ENCODE peak calls at places on chromosomes 1 and 21, in ten cellular contexts. C, Q, K, R, A, J, P, M, T and N are unnamed samples.

GRCh38 chr1:59730302-59730701 is 84.4 kb upstream of the HOOK1 start:
- DNase-seq in C (no peak), Q (no peak), K (no peak), R (no peak), A (peak; percentile 91), J (no peak), P (peak; percentile 91), M (no peak), T (no peak), N (no peak)

GRCh38 chr1:73180661-73181540 is 898.6 kb upstream of the NEGR1 start:
- DNase-seq in C (no peak), Q (no peak), K (no peak), R (no peak), A (no peak), J (no peak), P (no peak), M (no peak), T (no peak), N (no peak)

GRCh38 chr1:109383850-109384249 is 13.9 kb downstream of the SORT1 start:
- DNase-seq in C (peak; percentile 49), Q (no peak), K (no peak), R (no peak), A (peak; percentile 45), J (no peak), P (no peak), M (no peak), T (no peak), N (no peak)

GRCh38 chr1:183832472-183832871 is 27.6 kb downstream of the RGL1 start:
- DNase-seq in C (no peak), Q (no peak), K (no peak), R (no peak), A (no peak), J (no peak), P (no peak), M (no peak), T (no peak), N (no peak)

GRCh38 chr1:215132156-215132555 is 49.6 kb downstream of the KCNK2 start:
- DNase-seq in C (no peak), Q (no peak), K (no peak), R (no peak), A (peak; percentile 66), J (no peak), P (peak; percentile 20), M (no peak), T (no peak), N (no peak)

GRCh38 chr1:75492011-75492410 is 118.9 kb downstream of the SLC44A5 start:
- DNase-seq in C (no peak), Q (no peak), K (no peak), R (no peak), A (no peak), J (no peak), P (no peak), M (no peak), T (no peak), N (no peak)

GRCh38 chr1:87279966-87280535 is 48.6 kb upstream of the LMO4 start:
- DNase-seq in C (no peak), Q (no peak), K (no peak), R (no peak), A (peak; percentile 43), J (peak; percentile 9), P (peak; percentile 23), M (no peak), T (no peak), N (peak; percentile 5)

GRCh38 chr1:112304612-112305011 is 91.4 kb upstream of the CTTNBP2NL start:
- DNase-seq in C (no peak), Q (no peak), K (no peak), R (no peak), A (no peak), J (no peak), P (no peak), M (no peak), T (no peak), N (no peak)

GRCh38 chr1:223519116-223519515 is 125.9 kb downstream of the CCDC185 start:
- DNase-seq in C (no peak), Q (no peak), K (no peak), R (no peak), A (peak; percentile 5), J (no peak), P (no peak), M (no peak), T (no peak), N (no peak)

GRCh38 chr21:29148535-29148934 is 18.1 kb downstream of the MAP3K7CL start:
- DNase-seq in C (no peak), Q (no peak), K (no peak), R (peak; percentile 52), A (peak; percentile 83), J (no peak), P (peak; percentile 55), M (no peak), T (peak; percentile 59), N (no peak)

GRCh38 chr1:103457856-103458255 is 67.6 kb upstream of the RNPC3 start:
- DNase-seq in C (no peak), Q (no peak), K (no peak), R (no peak), A (no peak), J (no peak), P (no peak), M (no peak), T (no peak), N (no peak)

GRCh38 chr1:15737324-15738319 is 1.6 kb downstream of the SLC25A34 start:
- DNase-seq in C (no peak), Q (no peak), K (no peak), R (no peak), A (no peak), J (no peak), P (no peak), M (no peak), T (no peak), N (no peak)

GRCh38 chr1:59446257-59446901 is 149.5 kb downstream of the FGGY start:
- DNase-seq in C (no peak), Q (no peak), K (no peak), R (no peak), A (peak; percentile 97), J (no peak), P (peak; percentile 77), M (no peak), T (no peak), N (no peak)

GRCh38 chr1:201509601-201510374 is 2.9 kb upstream of the CSRP1 start:
- DNase-seq in C (no peak), Q (no peak), K (no peak), R (no peak), A (no peak), J (no peak), P (no peak), M (no peak), T (no peak), N (no peak)

GRCh38 chr1:60066001-60066400 is 7.6 kb downstream of the C1orf87 start:
- DNase-seq in C (no peak), Q (no peak), K (no peak), R (no peak), A (peak; percentile 89), J (no peak), P (peak; percentile 70), M (no peak), T (no peak), N (no peak)

GRCh38 chr1:43147625-43148319 is 24.3 kb downstream of the EBNA1BP2 start:
- DNase-seq in C (peak; percentile 84), Q (peak; percentile 79), K (no peak), R (peak; percentile 44), A (peak; percentile 40), J (peak; percentile 71), P (peak; percentile 63), M (peak; percentile 37), T (peak; percentile 58), N (no peak)

GRCh38 chr21:26965567-26966359 is 1.1 kb downstream of the ADAMTS5 start:
- DNase-seq in C (no peak), Q (peak; percentile 48), K (no peak), R (no peak), A (peak; percentile 46), J (peak; percentile 91), P (no peak), M (no peak), T (no peak), N (no peak)

GRCh38 chr1:27405074-27405473 is 12.7 kb downstream of the GPR3 start:
- DNase-seq in C (no peak), Q (no peak), K (no peak), R (no peak), A (peak; percentile 56), J (no peak), P (peak; percentile 57), M (no peak), T (no peak), N (no peak)

GRCh38 chr1:222240536-222241181 is 307.2 kb downstream of the HHIPL2 start:
- DNase-seq in C (no peak), Q (no peak), K (no peak), R (no peak), A (peak; percentile 53), J (peak; percentile 59), P (peak; percentile 40), M (no peak), T (no peak), N (no peak)

GRCh38 chr1:66315675-66316074 is 218.3 kb upstream of the SGIP1 start:
- DNase-seq in C (no peak), Q (no peak), K (no peak), R (no peak), A (peak; percentile 9), J (no peak), P (peak; percentile 51), M (no peak), T (no peak), N (no peak)

GRCh38 chr1:25528881-25529517 is 14.4 kb upstream of the LDLRAP1 start:
- DNase-seq in C (no peak), Q (no peak), K (no peak), R (no peak), A (no peak), J (no peak), P (no peak), M (no peak), T (no peak), N (no peak)

GRCh38 chr1:212512731-212513559 is 80.2 kb downstream of the NENF start:
- DNase-seq in C (no peak), Q (no peak), K (no peak), R (no peak), A (peak; percentile 8), J (no peak), P (no peak), M (no peak), T (no peak), N (no peak)

GRCh38 chr1:233477359-233477758 is 136.5 kb upstream of the KCNK1 start:
- DNase-seq in C (no peak), Q (no peak), K (no peak), R (no peak), A (peak; percentile 1), J (peak; percentile 14), P (no peak), M (no peak), T (no peak), N (no peak)

GRCh38 chr1:208243522-208243850 is 698 bp downstream of the PLXNA2 start:
- DNase-seq in C (no peak), Q (peak; percentile 38), K (no peak), R (no peak), A (no peak), J (peak; percentile 29), P (no peak), M (peak; percentile 15), T (no peak), N (no peak)

GRCh38 chr1:163170975-163171676 is 31.6 kb downstream of the RGS5 start:
- DNase-seq in C (no peak), Q (peak; percentile 52), K (no peak), R (no peak), A (peak; percentile 75), J (peak; percentile 14), P (peak; percentile 66), M (no peak), T (no peak), N (no peak)

GRCh38 chr1:32761253-32761877 is 55.8 kb downstream of the YARS1 start:
- DNase-seq in C (no peak), Q (no peak), K (no peak), R (no peak), A (peak; percentile 73), J (peak; percentile 24), P (peak; percentile 93), M (peak; percentile 24), T (no peak), N (no peak)

GRCh38 chr1:229007167-229007566 is 263.7 kb upstream of the RAB4A start:
- DNase-seq in C (no peak), Q (no peak), K (no peak), R (no peak), A (no peak), J (no peak), P (no peak), M (no peak), T (no peak), N (no peak)

GRCh38 chr1:175146535-175147213 is 45.9 kb downstream of the KIAA0040 start:
- DNase-seq in C (peak; percentile 54), Q (peak; percentile 88), K (peak; percentile 56), R (peak; percentile 76), A (peak; percentile 48), J (peak; percentile 61), P (peak; percentile 47), M (peak; percentile 65), T (peak; percentile 81), N (no peak)